ENCODE peak calls at places on chromosome 7, in seven cellular contexts. A is A549; T is mammary epithelial cell; L is CD8-positive, alpha-beta T cell; P is CD4-positive, CD25-positive, alpha-beta regulatory T cell; B is pancreas; D is GM23248. M is an unnamed sample.

GRCh38 chr7:92802398-92802797 is 34.0 kb downstream of the CDK6 start:
- DNase-seq in A (no peak), T (no peak), L (no peak), P (no peak), B (no peak), D (no peak), M (peak; percentile 46)

GRCh38 chr7:43141091-43141490 is 28.6 kb downstream of the HECW1 start:
- DNase-seq in A (no peak), T (peak; percentile 31), L (no peak), P (no peak), B (no peak), D (no peak), M (no peak)

GRCh38 chr7:44287488-44288380 is 37.7 kb downstream of the CAMK2B start:
- DNase-seq in A (no peak), T (no peak), L (no peak), P (no peak), B (no peak), D (no peak), M (no peak)

GRCh38 chr7:28986723-28987122 is 28.6 kb upstream of the TRIL start:
- DNase-seq in A (no peak), T (no peak), L (no peak), P (no peak), B (no peak), D (peak; percentile 81), M (no peak)

GRCh38 chr7:144148224-144148827 is 25.4 kb downstream of the OR2A14 start:
- DNase-seq in A (no peak), T (no peak), L (no peak), P (no peak), B (no peak), D (no peak), M (no peak)

GRCh38 chr7:98488167-98488566 is 87.3 kb upstream of the BAIAP2L1 start:
- DNase-seq in A (no peak), T (no peak), L (no peak), P (no peak), B (no peak), D (no peak), M (no peak)

GRCh38 chr7:100585511-100586265 is at the start of gene LRCH4:
- DNase-seq in A (peak; percentile 42), T (peak; percentile 65), L (peak; percentile 66), P (peak; percentile 69), B (peak; percentile 67), D (peak; percentile 55), M (peak; percentile 85)

GRCh38 chr7:40493609-40494041 is 358.8 kb downstream of the SUGCT start:
- DNase-seq in A (no peak), T (peak; percentile 17), L (no peak), P (no peak), B (no peak), D (peak; percentile 25), M (no peak)

GRCh38 chr7:25382869-25383268 is 154.6 kb upstream of the NPVF start:
- DNase-seq in A (no peak), T (no peak), L (no peak), P (no peak), B (no peak), D (no peak), M (no peak)

GRCh38 chr7:92926697-92927044 is 90.3 kb upstream of the CDK6 start:
- DNase-seq in A (no peak), T (no peak), L (no peak), P (no peak), B (no peak), D (no peak), M (no peak)

GRCh38 chr7:69882269-69882668 is 284.0 kb downstream of the AUTS2 start:
- DNase-seq in A (no peak), T (no peak), L (no peak), P (no peak), B (no peak), D (no peak), M (no peak)

GRCh38 chr7:85621286-85621685 is 434.4 kb upstream of the SEMA3D start:
- DNase-seq in A (no peak), T (no peak), L (no peak), P (no peak), B (no peak), D (no peak), M (no peak)

GRCh38 chr7:151088019-151088855 is 2.0 kb downstream of the AGAP3 start:
- DNase-seq in A (no peak), T (peak; percentile 23), L (no peak), P (no peak), B (no peak), D (peak; percentile 75), M (peak; percentile 41)

GRCh38 chr7:122975341-122975740 is 20.2 kb downstream of the TAS2R16 start:
- DNase-seq in A (no peak), T (peak; percentile 13), L (no peak), P (no peak), B (no peak), D (peak; percentile 0), M (no peak)

GRCh38 chr7:131111081-131111576 is 216.5 kb upstream of the MKLN1 start:
- DNase-seq in A (peak; percentile 90), T (peak; percentile 36), L (no peak), P (no peak), B (no peak), D (peak; percentile 87), M (peak; percentile 37)

GRCh38 chr7:30091431-30092386 is 43.1 kb upstream of the MTURN start:
- DNase-seq in A (peak; percentile 9), T (peak; percentile 70), L (no peak), P (no peak), B (no peak), D (peak; percentile 88), M (no peak)

GRCh38 chr7:27532256-27532783 is 130.4 kb downstream of the HIBADH start:
- DNase-seq in A (no peak), T (no peak), L (no peak), P (no peak), B (no peak), D (no peak), M (no peak)

GRCh38 chr7:40306596-40306995 is 171.8 kb downstream of the SUGCT start:
- DNase-seq in A (no peak), T (peak; percentile 62), L (no peak), P (no peak), B (no peak), D (peak; percentile 47), M (no peak)

GRCh38 chr7:136278057-136278456 is 300.9 kb upstream of the MTPN start:
- DNase-seq in A (no peak), T (peak; percentile 23), L (no peak), P (no peak), B (no peak), D (no peak), M (no peak)

GRCh38 chr7:136274636-136275345 is 297.6 kb upstream of the MTPN start:
- DNase-seq in A (no peak), T (no peak), L (no peak), P (no peak), B (no peak), D (no peak), M (no peak)

GRCh38 chr7:136275794-136276193 is 298.6 kb upstream of the MTPN start:
- DNase-seq in A (no peak), T (no peak), L (no peak), P (no peak), B (no peak), D (peak; percentile 3), M (no peak)

GRCh38 chr7:136267822-136268221 is 290.7 kb upstream of the MTPN start:
- DNase-seq in A (no peak), T (no peak), L (no peak), P (no peak), B (no peak), D (no peak), M (no peak)

GRCh38 chr7:136272934-136273333 is 295.8 kb upstream of the MTPN start:
- DNase-seq in A (no peak), T (no peak), L (no peak), P (no peak), B (no peak), D (no peak), M (no peak)
- H3K4me1 ChIP-seq in A (no peaks in the 10 kb centered on the region), T (no peaks in the 10 kb centered on the region), L (no peaks in the 10 kb centered on the region), P (no peaks in the 10 kb centered on the region), B (no peaks in the 10 kb centered on the region), D (no peaks in the 10 kb centered on the region), M (no peaks in the 10 kb centered on the region)

GRCh38 chr7:64996305-64996704 is 5.5 kb upstream of the ZNF117 start:
- DNase-seq in A (no peak), T (no peak), L (no peak), P (no peak), B (no peak), D (no peak), M (no peak)
- H3K9me3 ChIP-seq in A (peaks cover 88% of the 10 kb centered on the region), T (peaks cover 58% of the 10 kb centered on the region), L (peaks cover 43% of the 10 kb centered on the region), P (peaks cover 92% of the 10 kb centered on the region), B (no peaks in the 10 kb centered on the region), D (no peaks in the 10 kb centered on the region), M (peaks cover 77% of the 10 kb centered on the region)

GRCh38 chr7:49488573-49488972 is 284.9 kb upstream of the VWC2 start:
- DNase-seq in A (no peak), T (no peak), L (no peak), P (no peak), B (no peak), D (no peak), M (no peak)
- H3K4me3 ChIP-seq in A (no peak overlapping the region), T (no peak overlapping the region), L (no peak overlapping the region), P (no peak overlapping the region), B (no peak overlapping the region), D (no peak overlapping the region), M (no peak overlapping the region)

DNA sequence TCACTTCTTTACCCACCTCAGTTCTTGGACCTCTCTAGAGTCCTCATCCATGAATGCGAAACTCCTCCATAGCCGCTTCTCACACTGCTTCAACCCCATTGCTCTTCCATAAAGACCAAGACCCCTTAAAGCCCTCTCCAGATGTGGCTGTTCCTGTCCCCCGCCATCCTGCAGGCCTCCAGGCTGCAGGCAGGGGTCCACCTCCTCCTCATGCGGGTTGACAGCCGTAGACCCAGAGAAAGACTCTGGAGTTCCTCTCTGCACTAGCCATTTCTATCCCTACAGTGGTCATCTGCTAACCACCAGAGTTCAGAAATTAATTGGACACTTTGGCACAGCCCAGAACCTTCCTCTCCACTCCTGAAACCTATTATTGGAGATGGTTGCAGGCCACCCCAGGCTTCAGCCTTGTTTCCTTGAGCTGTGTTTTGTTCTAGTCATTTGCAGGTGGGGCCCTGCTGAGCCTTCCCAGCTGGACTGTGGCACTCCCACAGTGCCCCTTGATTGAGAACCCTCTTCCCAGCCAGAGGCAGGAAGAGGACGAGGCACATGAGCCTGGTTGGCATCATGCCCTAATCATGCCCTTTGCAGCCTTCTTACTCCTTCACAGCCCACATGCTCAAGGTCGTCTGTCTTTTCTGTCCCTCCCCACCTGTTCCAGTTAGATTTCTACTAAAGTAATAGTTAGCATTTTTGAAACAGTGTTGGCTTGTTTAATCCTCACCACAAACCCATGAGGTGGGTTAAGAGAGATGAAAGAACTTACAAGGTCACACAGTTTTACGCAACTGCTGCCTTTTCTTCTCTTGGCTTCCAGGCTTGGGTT is 23.9 kb downstream of the CUL1 start:
- DNase-seq in A (no peak), T (no peak), L (no peak), P (no peak), B (peak; percentile 45), D (no peak), M (no peak)
- H3K4me1 ChIP-seq in A (peaks cover 13% of the 10 kb centered on the region), T (peaks cover 3% of the 10 kb centered on the region), L (peaks cover 75% of the 10 kb centered on the region), P (peaks cover 39% of the 10 kb centered on the region), B (peaks cover 20% of the 10 kb centered on the region), D (peaks cover 8% of the 10 kb centered on the region), M (peaks cover 12% of the 10 kb centered on the region)

M was measured in mucosa of descending colon.